ENCODE peak calls at places on chromosome 13, in ten cellular contexts. One of them, this sample, is unnamed.

GRCh38 chr13:41457589-41458186 is 338 bp downstream of the RGCC start:
- DNase-seq in testis: no peak
- DNase-seq in prostate gland: no peak
- DNase-seq in CD8-positive, alpha-beta T cell: no peak
- DNase-seq in body of pancreas: no peak
- DNase-seq in neuronal stem cell: no peak
- DNase-seq in foreskin fibroblast: no peak
- DNase-seq in left ventricle myocardium inferior: peak; percentile 25
- DNase-seq in uterus: no peak
- DNase-seq in AG09309: no peak
- DNase-seq in this sample: no peak

GRCh38 chr13:44300895-44301638 is 72.6 kb upstream of the SERP2 start:
- DNase-seq in left ventricle myocardium inferior: peak; percentile 53
- DNase-seq in AG09309: no peak
- DNase-seq in foreskin fibroblast: peak; percentile 68
- DNase-seq in neuronal stem cell: no peak
- DNase-seq in uterus: peak; percentile 72
- DNase-seq in CD8-positive, alpha-beta T cell: no peak
- DNase-seq in prostate gland: peak; percentile 73
- DNase-seq in testis: no peak
- DNase-seq in body of pancreas: peak; percentile 46
- DNase-seq in this sample: no peak

GRCh38 chr13:54029226-54029625 is 1000.6 kb downstream of the OLFM4 start:
- DNase-seq in uterus: no peak
- DNase-seq in prostate gland: no peak
- DNase-seq in CD8-positive, alpha-beta T cell: no peak
- DNase-seq in AG09309: no peak
- DNase-seq in left ventricle myocardium inferior: no peak
- DNase-seq in testis: no peak
- DNase-seq in neuronal stem cell: peak; percentile 2
- DNase-seq in foreskin fibroblast: no peak
- DNase-seq in body of pancreas: no peak
- DNase-seq in this sample: no peak

GRCh38 chr13:38213307-38213706 is 136.3 kb upstream of the UFM1 start:
- DNase-seq in left ventricle myocardium inferior: no peak
- DNase-seq in prostate gland: no peak
- DNase-seq in foreskin fibroblast: no peak
- DNase-seq in CD8-positive, alpha-beta T cell: no peak
- DNase-seq in neuronal stem cell: no peak
- DNase-seq in uterus: no peak
- DNase-seq in testis: no peak
- DNase-seq in body of pancreas: no peak
- DNase-seq in AG09309: peak; percentile 1
- DNase-seq in this sample: no peak

GRCh38 chr13:60431108-60431700 is 34.2 kb downstream of the TDRD3 start:
- DNase-seq in foreskin fibroblast: peak; percentile 23
- DNase-seq in uterus: no peak
- DNase-seq in body of pancreas: no peak
- DNase-seq in prostate gland: no peak
- DNase-seq in CD8-positive, alpha-beta T cell: no peak
- DNase-seq in AG09309: peak; percentile 37
- DNase-seq in testis: no peak
- DNase-seq in neuronal stem cell: peak; percentile 41
- DNase-seq in left ventricle myocardium inferior: no peak
- DNase-seq in this sample: peak; percentile 71

GRCh38 chr13:27110056-27110746 is 61.4 kb downstream of the USP12 start:
- DNase-seq in body of pancreas: no peak
- DNase-seq in testis: no peak
- DNase-seq in left ventricle myocardium inferior: no peak
- DNase-seq in uterus: no peak
- DNase-seq in prostate gland: no peak
- DNase-seq in CD8-positive, alpha-beta T cell: no peak
- DNase-seq in AG09309: no peak
- DNase-seq in foreskin fibroblast: no peak
- DNase-seq in neuronal stem cell: no peak
- DNase-seq in this sample: no peak

GRCh38 chr13:33109319-33109718 is 93.1 kb downstream of the KL start:
- DNase-seq in neuronal stem cell: no peak
- DNase-seq in body of pancreas: no peak
- DNase-seq in AG09309: no peak
- DNase-seq in foreskin fibroblast: no peak
- DNase-seq in uterus: no peak
- DNase-seq in prostate gland: no peak
- DNase-seq in left ventricle myocardium inferior: no peak
- DNase-seq in testis: no peak
- DNase-seq in CD8-positive, alpha-beta T cell: no peak
- DNase-seq in this sample: no peak

GRCh38 chr13:110387451-110388140 is 80.5 kb downstream of the COL4A2 start:
- DNase-seq in neuronal stem cell: no peak
- DNase-seq in uterus: peak; percentile 85
- DNase-seq in left ventricle myocardium inferior: peak; percentile 62
- DNase-seq in testis: peak; percentile 61
- DNase-seq in foreskin fibroblast: no peak
- DNase-seq in AG09309: no peak
- DNase-seq in CD8-positive, alpha-beta T cell: no peak
- DNase-seq in body of pancreas: no peak
- DNase-seq in prostate gland: peak; percentile 37
- DNase-seq in this sample: no peak

GRCh38 chr13:32233062-32233461 is 82.1 kb downstream of the ZAR1L start:
- DNase-seq in body of pancreas: no peak
- DNase-seq in prostate gland: no peak
- DNase-seq in foreskin fibroblast: no peak
- DNase-seq in CD8-positive, alpha-beta T cell: no peak
- DNase-seq in uterus: no peak
- DNase-seq in testis: no peak
- DNase-seq in neuronal stem cell: no peak
- DNase-seq in left ventricle myocardium inferior: no peak
- DNase-seq in AG09309: no peak
- DNase-seq in this sample: no peak

GRCh38 chr13:114064516-114065140 is 67.8 kb downstream of the RASA3 start:
- DNase-seq in foreskin fibroblast: peak; percentile 22
- DNase-seq in uterus: peak; percentile 58
- DNase-seq in prostate gland: peak; percentile 36
- DNase-seq in testis: no peak
- DNase-seq in left ventricle myocardium inferior: peak; percentile 28
- DNase-seq in neuronal stem cell: peak; percentile 79
- DNase-seq in CD8-positive, alpha-beta T cell: no peak
- DNase-seq in AG09309: no peak
- DNase-seq in body of pancreas: no peak
- DNase-seq in this sample: no peak

GRCh38 chr13:102117175-102117830 is 284.5 kb downstream of the FGF14 start:
- DNase-seq in uterus: no peak
- DNase-seq in left ventricle myocardium inferior: no peak
- DNase-seq in prostate gland: peak; percentile 54
- DNase-seq in AG09309: no peak
- DNase-seq in CD8-positive, alpha-beta T cell: no peak
- DNase-seq in body of pancreas: no peak
- DNase-seq in testis: no peak
- DNase-seq in foreskin fibroblast: no peak
- DNase-seq in neuronal stem cell: no peak
- DNase-seq in this sample: no peak

GRCh38 chr13:36713842-36714241 is 40.0 kb downstream of the SERTM1 start:
- DNase-seq in neuronal stem cell: no peak
- DNase-seq in AG09309: no peak
- DNase-seq in testis: no peak
- DNase-seq in CD8-positive, alpha-beta T cell: no peak
- DNase-seq in left ventricle myocardium inferior: no peak
- DNase-seq in foreskin fibroblast: no peak
- DNase-seq in uterus: no peak
- DNase-seq in body of pancreas: no peak
- DNase-seq in prostate gland: no peak
- DNase-seq in this sample: no peak

GRCh38 chr13:108322206-108322824 is 52.8 kb downstream of the TNFSF13B start:
- DNase-seq in uterus: no peak
- DNase-seq in neuronal stem cell: peak; percentile 24
- DNase-seq in body of pancreas: no peak
- DNase-seq in foreskin fibroblast: peak; percentile 15
- DNase-seq in CD8-positive, alpha-beta T cell: no peak
- DNase-seq in prostate gland: no peak
- DNase-seq in testis: no peak
- DNase-seq in left ventricle myocardium inferior: no peak
- DNase-seq in AG09309: no peak
- DNase-seq in this sample: peak; percentile 39

GRCh38 chr13:35720690-35721554 is 244.4 kb upstream of the MAB21L1 start:
- DNase-seq in testis: peak; percentile 65
- DNase-seq in AG09309: no peak
- DNase-seq in body of pancreas: peak; percentile 39
- DNase-seq in CD8-positive, alpha-beta T cell: peak; percentile 9
- DNase-seq in foreskin fibroblast: no peak
- DNase-seq in left ventricle myocardium inferior: no peak
- DNase-seq in neuronal stem cell: peak; percentile 74
- DNase-seq in uterus: peak; percentile 56
- DNase-seq in prostate gland: peak; percentile 19
- DNase-seq in this sample: peak; percentile 14

GRCh38 chr13:29771247-29771646 is 79.2 kb downstream of the UBL3 start:
- DNase-seq in uterus: no peak
- DNase-seq in body of pancreas: no peak
- DNase-seq in neuronal stem cell: peak; percentile 21
- DNase-seq in CD8-positive, alpha-beta T cell: no peak
- DNase-seq in left ventricle myocardium inferior: no peak
- DNase-seq in foreskin fibroblast: peak; percentile 9
- DNase-seq in prostate gland: no peak
- DNase-seq in AG09309: no peak
- DNase-seq in testis: no peak
- DNase-seq in this sample: peak; percentile 25

GRCh38 chr13:104318121-104318520 is 1251.9 kb upstream of the SLC10A2 start:
- DNase-seq in foreskin fibroblast: peak; percentile 15
- DNase-seq in left ventricle myocardium inferior: no peak
- DNase-seq in body of pancreas: no peak
- DNase-seq in AG09309: no peak
- DNase-seq in testis: no peak
- DNase-seq in neuronal stem cell: no peak
- DNase-seq in CD8-positive, alpha-beta T cell: no peak
- DNase-seq in uterus: no peak
- DNase-seq in prostate gland: no peak
- DNase-seq in this sample: no peak

DNA sequence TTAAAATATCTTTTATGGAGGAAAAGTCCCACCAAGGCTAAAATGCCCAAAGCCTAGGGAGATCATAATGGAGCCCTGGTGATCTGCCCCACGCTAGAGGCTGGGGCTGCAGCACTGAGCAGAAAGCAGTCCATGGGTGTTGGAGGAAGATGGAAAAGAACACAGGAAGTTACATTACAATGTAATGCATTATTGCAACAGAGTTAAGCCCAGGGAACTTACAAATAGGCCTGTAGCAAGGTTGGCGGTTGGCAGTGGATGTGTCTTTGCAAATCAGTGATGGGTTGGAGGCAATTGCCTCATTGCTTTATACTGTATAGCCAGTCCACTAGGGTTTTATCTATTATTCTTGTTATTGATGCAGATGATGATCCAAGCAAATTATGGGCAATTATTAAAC is 399.9 kb downstream of the NDFIP2 start:
- DNase-seq in body of pancreas: no peak
- DNase-seq in testis: no peak
- DNase-seq in prostate gland: no peak
- DNase-seq in foreskin fibroblast: peak; percentile 28
- DNase-seq in AG09309: no peak
- DNase-seq in left ventricle myocardium inferior: no peak
- DNase-seq in CD8-positive, alpha-beta T cell: no peak
- DNase-seq in neuronal stem cell: no peak
- DNase-seq in uterus: no peak
- DNase-seq in this sample: no peak
- H3K4me3 ChIP-seq in body of pancreas: no peak overlapping the region
- H3K4me3 ChIP-seq in testis: no peak overlapping the region
- H3K4me3 ChIP-seq in prostate gland: no peak overlapping the region
- H3K4me3 ChIP-seq in foreskin fibroblast: no peak overlapping the region
- H3K4me3 ChIP-seq in AG09309: no peak overlapping the region
- H3K4me3 ChIP-seq in left ventricle myocardium inferior: no peak overlapping the region
- H3K4me3 ChIP-seq in CD8-positive, alpha-beta T cell: no peak overlapping the region
- H3K4me3 ChIP-seq in neuronal stem cell: no peak overlapping the region
- H3K4me3 ChIP-seq in uterus: no peak overlapping the region
- H3K4me3 ChIP-seq in this sample: no peak overlapping the region

GRCh38 chr13:25911020-25911419 is 140.8 kb downstream of the SHISA2 start:
- DNase-seq in left ventricle myocardium inferior: no peak
- DNase-seq in body of pancreas: no peak
- DNase-seq in uterus: no peak
- DNase-seq in prostate gland: no peak
- DNase-seq in testis: no peak
- DNase-seq in neuronal stem cell: peak; percentile 92
- DNase-seq in foreskin fibroblast: no peak
- DNase-seq in AG09309: no peak
- DNase-seq in CD8-positive, alpha-beta T cell: no peak
- DNase-seq in this sample: no peak
- H3K4me3 ChIP-seq in left ventricle myocardium inferior: no peak overlapping the region
- H3K4me3 ChIP-seq in body of pancreas: no peak overlapping the region
- H3K4me3 ChIP-seq in uterus: no peak overlapping the region
- H3K4me3 ChIP-seq in prostate gland: no peak overlapping the region
- H3K4me3 ChIP-seq in testis: no peak overlapping the region
- H3K4me3 ChIP-seq in neuronal stem cell: no peak overlapping the region
- H3K4me3 ChIP-seq in foreskin fibroblast: no peak overlapping the region
- H3K4me3 ChIP-seq in AG09309: no peak overlapping the region
- H3K4me3 ChIP-seq in CD8-positive, alpha-beta T cell: no peak overlapping the region
- H3K4me3 ChIP-seq in this sample: no peak overlapping the region

DNA sequence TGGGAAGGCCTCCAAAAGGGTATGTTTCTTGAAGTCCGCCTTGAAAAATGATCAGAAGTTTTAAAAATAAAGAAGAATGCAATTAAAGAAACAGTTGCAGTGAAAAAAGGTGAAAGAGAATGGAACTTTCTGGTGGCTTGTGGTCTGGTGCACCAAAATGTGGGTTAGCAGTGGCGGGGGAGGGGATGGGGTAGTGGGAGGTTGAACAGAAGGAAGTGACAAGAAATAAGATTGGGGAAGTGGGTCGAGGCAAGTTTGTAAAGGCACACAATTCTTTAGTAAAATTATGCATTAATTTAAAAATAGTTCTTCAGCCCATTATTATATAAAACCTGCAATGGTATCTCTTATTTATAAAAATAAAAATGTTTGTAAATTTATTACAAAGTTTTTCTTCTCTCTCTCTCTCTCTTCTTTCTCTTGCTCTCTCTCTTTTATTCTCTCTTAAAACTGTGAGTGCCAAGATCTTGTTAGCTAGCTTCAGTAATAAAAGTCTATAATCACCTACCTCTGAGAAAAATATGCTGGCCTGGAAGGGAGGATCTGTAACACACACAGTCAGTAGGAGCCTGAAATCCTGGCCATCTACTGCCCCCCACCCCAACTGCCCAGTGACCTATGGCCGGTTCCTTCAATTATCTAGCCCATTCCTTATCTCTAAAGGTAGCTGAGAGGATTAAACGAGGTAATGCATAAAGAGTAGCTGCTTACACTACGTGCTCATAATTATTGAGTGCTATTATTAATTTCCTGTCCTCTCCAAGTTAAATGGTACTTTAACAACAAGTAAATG is 2.2 kb downstream of the LCP1 start:
- DNase-seq in AG09309: no peak
- DNase-seq in foreskin fibroblast: no peak
- DNase-seq in body of pancreas: no peak
- DNase-seq in CD8-positive, alpha-beta T cell: peak; percentile 66
- DNase-seq in prostate gland: no peak
- DNase-seq in neuronal stem cell: no peak
- DNase-seq in uterus: no peak
- DNase-seq in testis: peak; percentile 33
- DNase-seq in left ventricle myocardium inferior: peak; percentile 59
- DNase-seq in this sample: peak; percentile 89
- H3K4me3 ChIP-seq in AG09309: no peak overlapping the region
- H3K4me3 ChIP-seq in foreskin fibroblast: no peak overlapping the region
- H3K4me3 ChIP-seq in body of pancreas: no peak overlapping the region
- H3K4me3 ChIP-seq in CD8-positive, alpha-beta T cell: peak overlapping the region; percentile 71
- H3K4me3 ChIP-seq in prostate gland: no peak overlapping the region
- H3K4me3 ChIP-seq in neuronal stem cell: no peak overlapping the region
- H3K4me3 ChIP-seq in uterus: no peak overlapping the region
- H3K4me3 ChIP-seq in testis: no peak overlapping the region
- H3K4me3 ChIP-seq in left ventricle myocardium inferior: peak overlapping the region; percentile 43
- H3K4me3 ChIP-seq in this sample: peak overlapping the region; percentile 82

GRCh38 chr13:99214691-99215090 is 14.0 kb downstream of the UBAC2 start:
- DNase-seq in prostate gland: no peak
- DNase-seq in testis: no peak
- DNase-seq in body of pancreas: no peak
- DNase-seq in CD8-positive, alpha-beta T cell: no peak
- DNase-seq in uterus: no peak
- DNase-seq in AG09309: no peak
- DNase-seq in left ventricle myocardium inferior: no peak
- DNase-seq in neuronal stem cell: no peak
- DNase-seq in foreskin fibroblast: no peak
- DNase-seq in this sample: no peak
- H3K4me3 ChIP-seq in prostate gland: no peak overlapping the region
- H3K4me3 ChIP-seq in testis: no peak overlapping the region
- H3K4me3 ChIP-seq in body of pancreas: no peak overlapping the region
- H3K4me3 ChIP-seq in CD8-positive, alpha-beta T cell: peak overlapping the region; percentile 65
- H3K4me3 ChIP-seq in uterus: no peak overlapping the region
- H3K4me3 ChIP-seq in AG09309: no peak overlapping the region
- H3K4me3 ChIP-seq in left ventricle myocardium inferior: no peak overlapping the region
- H3K4me3 ChIP-seq in neuronal stem cell: no peak overlapping the region
- H3K4me3 ChIP-seq in foreskin fibroblast: no peak overlapping the region
- H3K4me3 ChIP-seq in this sample: peak overlapping the region; percentile 49